ENCODE peak calls at places on chromosomes 16 and 17, in four cellular contexts. G is HCT116, H is HepG2, A is K562. F is an unnamed sample. For H3K9me3, the result is how much of the 10 kb centered on the place peaks cover.

GRCh38 chr17:55717898-55718735 is 4.5 kb downstream of the TMEM100 start:
- DNase-seq in G (peak), A (peak), H (peak), F (no peak)

GRCh38 chr16:25066426-25066746 is 45.2 kb upstream of the LCMT1 start:
- DNase-seq in A (peak), G (no peak), H (no peak), F (no peak)

GRCh38 chr16:85615014-85615851 is 2.1 kb downstream of the GSE1 start:
- DNase-seq in H (peak), G (peak), A (no peak), F (no peak)

GRCh38 chr17:79090503-79091372 is 16.1 kb downstream of the ENGASE start:
- DNase-seq in A (peak), G (no peak), H (peak), F (no peak)

GRCh38 chr16:16025214-16025968 is 76.0 kb downstream of the ABCC1 start:
- DNase-seq in G (no peak), H (no peak), A (peak), F (no peak)

GRCh38 chr17:81666092-81666341 is 388 bp downstream of the OXLD1 start:
- DNase-seq in A (no peak), H (peak), G (no peak), F (no peak)

GRCh38 chr17:79925242-79925957 is 86.2 kb upstream of the CBX4 start:
- DNase-seq in A (no peak), G (no peak), H (no peak), F (no peak)

GRCh38 chr17:78284146-78284545 is 52.7 kb downstream of the TMEM235 start:
- DNase-seq in G (no peak), H (no peak), A (no peak), F (no peak)

GRCh38 chr16:6125483-6126259 is 1028.1 kb upstream of the EEF2KMT start:
- DNase-seq in A (no peak), G (no peak), H (no peak), F (no peak)

GRCh38 chr17:62824290-62825135 is 16.4 kb upstream of the MARCHF10 start:
- DNase-seq in H (peak), A (no peak), G (peak), F (no peak)

GRCh38 chr16:88352261-88353200 is 30.2 kb upstream of the ZNF469 start:
- DNase-seq in G (no peak), H (no peak), A (no peak), F (no peak)

GRCh38 chr17:75504347-75505151 is 10.8 kb downstream of the CASKIN2 start:
- DNase-seq in H (peak), A (peak), G (no peak), F (no peak)

GRCh38 chr16:3311496-3311895 is 6.2 kb downstream of the ZNF75A start:
- DNase-seq in G (no peak), H (no peak), A (no peak), F (no peak)

GRCh38 chr16:3321802-3322201 is 16.5 kb downstream of the ZNF75A start:
- DNase-seq in G (no peak), H (peak), A (no peak), F (no peak)

GRCh38 chr16:3317315-3317999 is 12.2 kb downstream of the ZNF75A start:
- DNase-seq in A (no peak), G (no peak), H (no peak), F (no peak)
- H3K9me3 ChIP-seq in A (under half), G (under half), H (under half), F (half or more)

GRCh38 chr16:75024182-75024581 is 25.4 kb downstream of the ZNRF1 start:
- DNase-seq in A (no peak), G (no peak), H (no peak), F (no peak)

GRCh38 chr16:75024591-75024990 is 25.8 kb downstream of the ZNRF1 start:
- DNase-seq in A (no peak), G (no peak), H (no peak), F (no peak)

GRCh38 chr16:75021410-75021809 is 22.6 kb downstream of the ZNRF1 start:
- DNase-seq in A (no peak), G (no peak), H (no peak), F (no peak)

GRCh38 chr16:75022567-75022966 is 23.7 kb downstream of the ZNRF1 start:
- DNase-seq in H (no peak), A (no peak), G (no peak), F (no peak)

DNA sequence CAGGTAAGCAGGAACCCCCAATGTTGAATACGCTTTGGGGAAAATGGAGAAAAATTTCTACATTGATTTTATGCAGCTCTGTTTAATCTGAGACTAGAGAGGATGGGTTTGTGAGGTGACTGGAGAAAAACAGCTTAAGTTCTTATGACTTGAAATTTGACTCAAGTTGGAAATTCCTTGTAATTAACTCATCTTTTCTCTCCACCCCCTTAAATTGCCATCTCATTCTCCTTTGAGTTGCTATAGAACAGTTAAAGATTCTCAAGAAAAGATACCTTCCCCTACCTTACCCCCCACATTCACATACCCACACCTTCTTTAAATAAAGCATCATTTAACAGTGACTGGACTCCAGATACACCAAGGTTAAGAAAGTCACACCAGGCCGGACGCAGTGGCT is 24.2 kb downstream of the ZNRF1 start:
- DNase-seq in H (no peak), A (no peak), G (no peak), F (no peak)
- TF ChIP-seq TCF7L2 in H (no peak), A (no peak), G (no peak), F (no peak)

DNA sequence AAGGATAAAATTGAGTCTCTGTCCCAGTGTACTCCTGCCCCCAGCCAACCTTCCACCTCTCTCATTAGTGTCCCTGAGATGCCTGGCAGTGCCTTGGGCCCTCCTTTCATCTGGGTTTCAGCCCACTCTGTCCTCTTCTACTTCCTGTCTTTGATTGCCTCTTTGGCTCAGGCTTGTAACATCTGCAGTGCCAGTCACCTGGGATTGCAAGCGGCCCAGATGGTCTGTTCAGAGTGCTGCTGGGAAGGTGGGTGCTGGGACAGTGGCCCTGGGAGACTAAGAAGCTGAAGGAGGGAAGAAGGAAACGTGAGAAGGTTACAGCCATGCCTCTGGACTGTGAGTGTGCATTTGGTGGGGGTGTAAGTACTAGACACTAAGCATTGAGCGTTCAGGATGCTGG is 2177.4 kb downstream of the TP53TG3F start:
- DNase-seq in G (no peak), H (no peak), A (no peak), F (no peak)
- H3K9me3 ChIP-seq in G (under half), H (half or more), A (under half), F (under half)

GRCh38 chr17:10130263-10130662 is 68.1 kb downstream of the GAS7 start:
- DNase-seq in G (no peak), A (no peak), H (no peak), F (no peak)

GRCh38 chr17:10125761-10126553 is 72.4 kb downstream of the GAS7 start:
- DNase-seq in A (no peak), H (no peak), G (no peak), F (no peak)

GRCh38 chr17:10123093-10123492 is 75.3 kb downstream of the GAS7 start:
- DNase-seq in G (no peak), H (no peak), A (no peak), F (no peak)

GRCh38 chr17:10127819-10128375 is 70.5 kb downstream of the GAS7 start:
- DNase-seq in A (no peak), H (no peak), G (no peak), F (no peak)

GRCh38 chr17:10126554-10127493 is 71.6 kb downstream of the GAS7 start:
- DNase-seq in A (no peak), H (no peak), G (no peak), F (no peak)
- TF ChIP-seq TCF7L2 in A (no peak), H (no peak), G (no peak), F (no peak)

GRCh38 chr16:35363510-35363909 is 1904.1 kb downstream of the TP53TG3F start:
- DNase-seq in H (no peak), A (no peak), G (no peak), F (no peak)

GRCh38 chr16:35365675-35366074 is 1906.3 kb downstream of the TP53TG3F start:
- DNase-seq in G (no peak), A (no peak), H (no peak), F (no peak)

DNA sequence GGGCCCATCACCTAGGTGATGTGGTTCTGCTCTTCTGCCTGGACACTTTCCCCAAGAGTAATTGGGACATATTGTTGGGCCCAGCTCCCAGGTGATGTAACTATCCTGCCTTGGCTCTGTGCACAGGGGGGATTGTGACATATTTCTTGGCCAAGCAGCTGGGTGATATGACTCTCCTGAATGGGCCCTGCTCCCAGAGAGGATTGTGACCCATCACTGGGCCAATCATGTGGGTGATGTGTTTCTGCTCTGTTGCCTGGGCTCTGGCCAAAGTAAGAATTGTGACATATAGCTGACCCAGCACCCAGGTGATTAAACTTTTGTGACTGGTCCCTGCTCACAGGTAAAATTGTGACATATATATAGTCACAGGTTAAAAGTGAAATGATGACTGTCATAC is 1904.9 kb downstream of the TP53TG3F start:
- DNase-seq in A (no peak), H (no peak), G (no peak), F (no peak)
- H3K9me3 ChIP-seq in A (under half), H (half or more), G (under half), F (under half)

DNA sequence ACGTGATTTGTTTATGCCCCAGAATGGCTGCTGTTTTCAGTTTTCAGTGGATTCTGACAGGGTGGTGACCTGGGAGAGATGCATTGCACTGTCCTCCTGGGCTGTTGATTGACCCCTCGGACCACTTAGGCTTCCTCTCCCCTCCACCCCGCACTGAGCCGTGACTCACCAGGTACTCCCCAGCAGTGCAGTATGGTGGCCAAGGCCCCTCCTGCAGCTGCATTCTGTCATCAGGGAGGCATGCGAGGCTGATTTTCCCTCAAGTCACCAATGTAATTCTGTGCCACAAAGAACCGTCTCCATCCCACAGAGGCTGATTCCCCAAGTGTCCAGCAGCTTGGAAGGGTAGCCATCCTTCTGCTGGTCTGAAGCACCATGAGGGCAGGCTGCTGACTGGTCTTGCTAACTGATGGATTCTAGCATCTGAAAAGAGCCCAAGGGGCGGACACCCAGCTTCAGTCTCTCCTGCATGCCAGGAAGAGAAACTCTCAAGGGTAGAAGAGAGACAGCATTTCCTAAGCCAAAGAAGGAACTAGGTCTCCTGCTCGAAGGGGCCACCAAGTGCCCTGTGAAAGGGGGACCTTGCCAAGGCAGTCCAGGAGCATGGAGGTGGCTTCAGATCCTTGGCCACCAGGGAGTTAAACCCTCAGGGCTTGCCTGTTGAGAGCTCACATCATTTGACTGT is 148.1 kb downstream of the SOCS1 start:
- DNase-seq in G (no peak), A (no peak), H (no peak), F (no peak)
- TF ChIP-seq TCF7L2 in G (no peak), A (no peak), H (no peak), F (no peak)

F was measured in Panc1.